ENCODE peak calls at places on chromosomes 4 and X, in ten cellular contexts. M is endothelial cell, O is cardiac fibroblast, G is GM20000, Y is fibroblast of lung, D is left lung, K is fibroblast of mammary gland, R is ovary, A is right atrium auricular region, P is AG10803. Q is an unnamed sample.

GRCh38 chrX:136475236-136475635 is 12.5 kb upstream of the BRS3 start:
- DNase-seq in M (no peak), O (no peak), G (no peak), Y (no peak), D (no peak), K (no peak), R (no peak), A (no peak), P (no peak), Q (no peak)

GRCh38 chrX:97616883-97617510 is 733.3 kb downstream of the RPA4 start:
- DNase-seq in M (no peak), O (peak; percentile 54), G (peak; percentile 6), Y (peak; percentile 59), D (no peak), K (peak; percentile 73), R (no peak), A (no peak), P (peak; percentile 40), Q (no peak)

GRCh38 chrX:123803331-123803983 is 56.4 kb upstream of the XIAP start:
- DNase-seq in M (peak; percentile 4), O (peak; percentile 56), G (peak; percentile 12), Y (peak; percentile 61), D (no peak), K (peak; percentile 83), R (no peak), A (no peak), P (peak; percentile 69), Q (no peak)

GRCh38 chr4:88610771-88611170 is 18.5 kb downstream of the HERC3 start:
- DNase-seq in M (no peak), O (peak; percentile 70), G (no peak), Y (peak; percentile 46), D (no peak), K (peak; percentile 89), R (peak; percentile 24), A (peak; percentile 81), P (peak; percentile 94), Q (no peak)

GRCh38 chr4:173536808-173537429 is 6.9 kb upstream of the HAND2 start:
- DNase-seq in M (peak; percentile 52), O (no peak), G (no peak), Y (no peak), D (no peak), K (no peak), R (no peak), A (peak; percentile 67), P (no peak), Q (no peak)

GRCh38 chrX:104392350-104392749 is 137.6 kb upstream of the ESX1 start:
- DNase-seq in M (no peak), O (no peak), G (no peak), Y (no peak), D (no peak), K (no peak), R (no peak), A (no peak), P (no peak), Q (no peak)

GRCh38 chrX:40473460-40474204 is 107.1 kb upstream of the ATP6AP2 start:
- DNase-seq in M (no peak), O (no peak), G (no peak), Y (no peak), D (no peak), K (no peak), R (no peak), A (no peak), P (no peak), Q (no peak)

GRCh38 chr4:41718907-41719306 is 29.6 kb downstream of the PHOX2B start:
- DNase-seq in M (no peak), O (no peak), G (no peak), Y (peak; percentile 43), D (no peak), K (peak; percentile 28), R (no peak), A (no peak), P (peak; percentile 23), Q (no peak)

GRCh38 chr4:18063079-18063478 is 41.5 kb upstream of the LCORL start:
- DNase-seq in M (no peak), O (no peak), G (no peak), Y (no peak), D (no peak), K (no peak), R (no peak), A (no peak), P (no peak), Q (no peak)

GRCh38 chr4:37981844-37982720 is 21.9 kb downstream of the PTTG2 start:
- DNase-seq in M (no peak), O (peak; percentile 33), G (no peak), Y (no peak), D (no peak), K (no peak), R (no peak), A (no peak), P (peak; percentile 51), Q (no peak)

GRCh38 chr4:164571593-164572385 is 182.1 kb upstream of the SMIM31 start:
- DNase-seq in M (no peak), O (no peak), G (no peak), Y (no peak), D (no peak), K (peak; percentile 15), R (no peak), A (no peak), P (no peak), Q (no peak)

GRCh38 chrX:43166874-43167273 is 388.9 kb upstream of the PPP1R2C start:
- DNase-seq in M (no peak), O (no peak), G (no peak), Y (no peak), D (no peak), K (no peak), R (no peak), A (no peak), P (no peak), Q (no peak)

GRCh38 chr4:69617083-69617694 is 22.3 kb downstream of the UGT2A2 start:
- DNase-seq in M (peak; percentile 30), O (peak; percentile 40), G (peak; percentile 21), Y (peak; percentile 62), D (no peak), K (peak; percentile 43), R (no peak), A (no peak), P (peak; percentile 1), Q (no peak)

GRCh38 chrX:86078650-86079049 is 31.3 kb upstream of the CHM start:
- DNase-seq in M (no peak), O (no peak), G (no peak), Y (no peak), D (no peak), K (no peak), R (no peak), A (no peak), P (no peak), Q (no peak)

GRCh38 chrX:13120017-13120416 is 75.6 kb upstream of the FAM9C start:
- DNase-seq in M (no peak), O (peak; percentile 76), G (no peak), Y (peak; percentile 33), D (no peak), K (peak; percentile 43), R (peak; percentile 63), A (peak; percentile 79), P (no peak), Q (no peak)

DNA sequence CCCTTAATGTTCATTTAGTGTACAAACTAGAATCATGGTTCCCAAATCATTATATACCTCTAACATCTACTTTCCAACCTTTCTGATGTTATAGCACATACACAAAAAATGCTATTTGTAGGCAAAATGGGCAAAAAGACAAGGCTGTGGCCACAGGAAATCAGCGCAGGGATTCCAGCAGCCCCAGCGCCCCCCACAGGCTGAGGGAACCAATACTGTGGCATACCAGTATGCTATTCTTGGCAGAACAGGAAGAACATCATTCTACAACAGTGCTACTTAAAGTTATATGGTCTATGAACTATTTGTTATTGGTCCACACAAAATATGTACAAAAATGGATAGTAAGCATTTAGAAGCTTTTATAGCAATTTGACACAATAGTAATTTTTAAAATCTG is 25.3 kb downstream of the STEEP1 start:
- DNase-seq in M (peak; percentile 12), O (no peak), G (no peak), Y (no peak), D (no peak), K (no peak), R (no peak), A (no peak), P (no peak), Q (peak; percentile 13)
- TF ChIP-seq CTCF in M (no peak), O (no peak), G (no peak), Y (no peak), D (no peak), K (peak; percentile 2), R (no peak), A (no peak), P (no peak), Q (no peak)

GRCh38 chr4:47488706-47489105 is 3.6 kb downstream of the ATP10D start:
- DNase-seq in M (no peak), O (no peak), G (no peak), Y (no peak), D (no peak), K (no peak), R (no peak), A (no peak), P (no peak), Q (no peak)
- TF ChIP-seq CTCF in M (no peak), O (no peak), G (no peak), Y (no peak), D (no peak), K (no peak), R (no peak), A (no peak), P (no peak), Q (no peak)

GRCh38 chr4:59161249-59161648 is 2038.9 kb upstream of the ADGRL3 start:
- DNase-seq in M (no peak), O (no peak), G (no peak), Y (no peak), D (no peak), K (no peak), R (no peak), A (no peak), P (no peak), Q (no peak)
- TF ChIP-seq CTCF in M (no peak), O (no peak), G (no peak), Y (no peak), D (no peak), K (no peak), R (no peak), A (no peak), P (no peak), Q (no peak)

GRCh38 chrX:107721966-107722707 is 53.5 kb downstream of the TSC22D3 start:
- DNase-seq in M (no peak), O (no peak), G (no peak), Y (no peak), D (no peak), K (no peak), R (no peak), A (no peak), P (no peak), Q (no peak)

GRCh38 chrX:107726809-107727534 is 48.6 kb downstream of the TSC22D3 start:
- DNase-seq in M (no peak), O (no peak), G (no peak), Y (no peak), D (no peak), K (no peak), R (no peak), A (no peak), P (no peak), Q (no peak)

GRCh38 chrX:107723501-107723900 is 52.1 kb downstream of the TSC22D3 start:
- DNase-seq in M (no peak), O (no peak), G (no peak), Y (no peak), D (no peak), K (no peak), R (no peak), A (no peak), P (no peak), Q (no peak)

GRCh38 chrX:107725761-107726555 is 49.6 kb downstream of the TSC22D3 start:
- DNase-seq in M (no peak), O (no peak), G (no peak), Y (peak; percentile 40), D (no peak), K (no peak), R (no peak), A (no peak), P (no peak), Q (no peak)

GRCh38 chrX:107724653-107725052 is 50.9 kb downstream of the TSC22D3 start:
- DNase-seq in M (no peak), O (no peak), G (no peak), Y (no peak), D (no peak), K (no peak), R (no peak), A (no peak), P (no peak), Q (no peak)
- TF ChIP-seq CTCF in M (no peak), O (no peak), G (no peak), Y (no peak), D (no peak), K (no peak), R (no peak), A (no peak), P (no peak), Q (no peak)